ENCODE peak calls at places on chromosomes 6 and 20, in four cellular contexts. Q is HFF-Myc; B is fibroblast of lung; Z is CD4-positive, alpha-beta T cell. C is an unnamed sample.

GRCh38 chr6:81003156-81003555 is 749.3 kb downstream of the TENT5A start:
- DNase-seq in Q (no peak), B (no peak), Z (no peak), C (no peak)

GRCh38 chr6:130517444-130517931 is 151.7 kb downstream of the TMEM200A start:
- DNase-seq in Q (no peak), B (no peak), Z (no peak), C (no peak)

GRCh38 chr6:81531869-81532561 is 220.5 kb downstream of the TENT5A start:
- DNase-seq in Q (no peak), B (no peak), Z (no peak), C (no peak)

GRCh38 chr6:6781172-6781876 is 192.8 kb downstream of the LY86 start:
- DNase-seq in Q (peak), B (peak), Z (no peak), C (no peak)

GRCh38 chr6:699319-699718 is 6.4 kb upstream of the EXOC2 start:
- DNase-seq in Q (no peak), B (peak), Z (no peak), C (no peak)

GRCh38 chr20:58007947-58008346 is 220.5 kb downstream of the ANKRD60 start:
- DNase-seq in Q (no peak), B (no peak), Z (no peak), C (no peak)

GRCh38 chr6:84764332-84765049 is at the start of gene TBX18:
- DNase-seq in Q (peak), B (peak), Z (no peak), C (peak)

GRCh38 chr6:32152414-32153251 is 894 bp upstream of the PRRT1 start:
- DNase-seq in Q (no peak), B (peak), Z (no peak), C (no peak)

GRCh38 chr6:22545051-22545450 is 24.3 kb upstream of the HDGFL1 start:
- DNase-seq in Q (no peak), B (no peak), Z (no peak), C (no peak)

GRCh38 chr20:38196592-38196991 is 31.5 kb upstream of the TGM2 start:
- DNase-seq in Q (no peak), B (peak), Z (no peak), C (no peak)

GRCh38 chr6:11536795-11537194 is 754 bp upstream of the TMEM170B start:
- DNase-seq in Q (no peak), B (peak), Z (no peak), C (no peak)

GRCh38 chr6:26389349-26389799 is 6.5 kb downstream of the BTN2A2 start:
- DNase-seq in Q (no peak), B (no peak), Z (no peak), C (no peak)

GRCh38 chr6:119110601-119111548 is 32.4 kb upstream of the FAM184A start:
- DNase-seq in Q (no peak), B (peak), Z (peak), C (peak)

GRCh38 chr20:60446273-60447111 is 488.3 kb downstream of the CDH26 start:
- DNase-seq in Q (no peak), B (no peak), Z (no peak), C (no peak)

GRCh38 chr6:4794140-4794707 is 18.0 kb downstream of the CDYL start:
- DNase-seq in Q (no peak), B (peak), Z (no peak), C (no peak)

GRCh38 chr6:16774437-16774836 is 13.2 kb upstream of the ATXN1 start:
- DNase-seq in Q (no peak), B (no peak), Z (no peak), C (no peak)

GRCh38 chr20:49181265-49181877 is 6.8 kb downstream of the STAU1 start:
- DNase-seq in Q (no peak), B (no peak), Z (no peak), C (no peak)

GRCh38 chr6:62150048-62150663 is 135.9 kb downstream of the KHDRBS2 start:
- DNase-seq in Q (peak), B (peak), Z (no peak), C (no peak)
- TF ChIP-seq CTCF in Q (peak), B (no peak), Z (no peak), C (peak)

GRCh38 chr6:110826236-110827129 is 11.2 kb upstream of the CDK19 start:
- DNase-seq in Q (no peak), B (peak), Z (no peak), C (no peak)
- TF ChIP-seq CTCF in Q (no peak), B (no peak), Z (no peak), C (no peak)

GRCh38 chr20:35564905-35565304 is 23.0 kb downstream of the ERGIC3 start:
- DNase-seq in Q (no peak), B (no peak), Z (no peak), C (no peak)

GRCh38 chr20:35571566-35571965 is 29.7 kb downstream of the ERGIC3 start:
- DNase-seq in Q (no peak), B (no peak), Z (no peak), C (no peak)

GRCh38 chr20:35563834-35564233 is 22.0 kb downstream of the ERGIC3 start:
- DNase-seq in Q (no peak), B (no peak), Z (no peak), C (no peak)

GRCh38 chr20:35572838-35573237 is 31.0 kb downstream of the ERGIC3 start:
- DNase-seq in Q (no peak), B (no peak), Z (no peak), C (no peak)

DNA sequence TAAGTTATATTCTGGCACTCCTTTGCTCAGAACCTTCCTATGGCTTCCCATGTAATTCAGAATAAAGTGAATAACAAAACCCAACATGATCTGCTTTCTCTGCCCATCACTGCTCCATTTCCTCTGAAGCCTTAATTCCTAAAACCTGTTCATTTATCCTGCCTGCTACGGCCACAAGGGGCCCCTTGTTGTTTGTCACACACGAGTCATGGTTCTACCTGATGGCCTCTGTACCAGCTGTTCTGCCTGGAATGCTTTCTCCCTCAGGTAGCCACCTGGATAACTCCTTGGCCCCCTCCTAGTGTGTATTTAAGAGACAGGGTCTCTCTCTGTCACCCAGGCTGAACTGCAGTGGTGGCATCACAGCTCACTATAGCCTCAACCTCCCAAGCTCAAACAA is 26.8 kb downstream of the ERGIC3 start:
- DNase-seq in Q (no peak), B (no peak), Z (no peak), C (no peak)
- TF ChIP-seq CTCF in Q (peak), B (no peak), Z (no peak), C (peak)

GRCh38 chr20:18831830-18832229 is 18.2 kb downstream of the SCP2D1 start:
- DNase-seq in Q (no peak), B (peak), Z (no peak), C (no peak)
- TF ChIP-seq CTCF in Q (no peak), B (no peak), Z (no peak), C (no peak)

C was measured in progenitor cell of endocrine pancreas.